ENCODE peak calls at places on chromosomes 16 and 17, in six cellular contexts. Y is K562, P is H1, T is HepG2, F is GM23338, B is GM12878. H is an unnamed sample.

GRCh38 chr16:66705790-66706505 is 9.4 kb upstream of the CMTM4 start:
- DNase-seq in P (no peak), Y (no peak), F (no peak), B (no peak), T (no peak), H (no peak)

GRCh38 chr16:19071811-19072777 is 4.7 kb downstream of the COQ7 start:
- DNase-seq in F (peak; percentile 84), T (peak; percentile 75), Y (peak; percentile 47), P (peak; percentile 85), B (no peak), H (peak; percentile 81)

GRCh38 chr17:61834610-61835009 is 28.7 kb downstream of the BRIP1 start:
- DNase-seq in P (no peak), F (no peak), T (no peak), Y (no peak), B (no peak), H (no peak)

GRCh38 chr16:31295206-31295605 is 35.4 kb downstream of the ITGAM start:
- DNase-seq in T (no peak), Y (no peak), F (no peak), P (no peak), B (no peak), H (no peak)

GRCh38 chr16:46466239-46466638 is 154.9 kb downstream of the SHCBP1 start:
- DNase-seq in F (no peak), Y (no peak), T (no peak), P (no peak), B (no peak), H (no peak)

GRCh38 chr16:14249291-14250032 is 178.3 kb downstream of the MRTFB start:
- DNase-seq in F (peak; percentile 71), T (peak; percentile 53), P (peak; percentile 71), B (peak; percentile 13), Y (peak; percentile 42), H (peak; percentile 45)

GRCh38 chr17:78038748-78039288 is 80.3 kb downstream of the TNRC6C start:
- DNase-seq in B (no peak), F (no peak), Y (no peak), P (no peak), T (no peak), H (no peak)

GRCh38 chr17:62109378-62109902 is 44.4 kb upstream of the MED13 start:
- DNase-seq in T (peak; percentile 90), F (peak; percentile 93), B (peak; percentile 77), Y (peak; percentile 88), P (peak; percentile 77), H (peak; percentile 85)

GRCh38 chr17:27082023-27082774 is 211.7 kb upstream of the WSB1 start:
- DNase-seq in F (no peak), T (no peak), P (no peak), Y (no peak), B (no peak), H (no peak)

GRCh38 chr16:24758373-24758772 is 28.9 kb downstream of the TNRC6A start:
- DNase-seq in Y (no peak), F (no peak), B (no peak), P (no peak), T (no peak), H (no peak)

GRCh38 chr16:52066951-52067350 is 480.0 kb downstream of the TOX3 start:
- DNase-seq in B (no peak), T (no peak), F (no peak), Y (no peak), P (no peak), H (no peak)

GRCh38 chr16:68074850-68075249 is 10.3 kb upstream of the NFATC3 start:
- DNase-seq in Y (no peak), T (no peak), P (no peak), F (no peak), B (peak; percentile 95), H (no peak)

DNA sequence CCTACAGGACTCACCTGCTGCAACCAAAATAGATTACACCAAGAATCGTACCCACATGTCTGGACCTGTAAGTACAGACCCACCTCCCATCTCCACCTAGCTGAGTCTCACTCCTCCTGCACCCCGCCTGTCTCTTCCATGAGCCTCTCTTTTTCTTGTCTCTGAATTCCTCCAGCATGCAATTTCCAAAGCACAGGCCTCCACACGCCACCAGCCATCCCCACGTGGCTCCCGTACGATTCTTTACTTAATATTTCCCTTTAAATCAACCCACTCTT is 1.2 kb downstream of the RPH3AL start:
- DNase-seq in B (no peak), F (no peak), T (no peak), P (no peak), Y (no peak), H (no peak)
- TF ChIP-seq CREB1 in B (no peak), F (no peak), T (no peak), P (no peak), Y (no peak), H (no peak)

GRCh38 chr16:49468611-49469322 is 95.2 kb downstream of the C16orf78 start:
- DNase-seq in F (no peak), Y (no peak), P (peak; percentile 35), T (no peak), B (no peak), H (no peak)

GRCh38 chr16:49466529-49466831 is 92.9 kb downstream of the C16orf78 start:
- DNase-seq in P (peak; percentile 19), T (no peak), F (no peak), B (no peak), Y (no peak), H (no peak)

GRCh38 chr16:49469323-49469670 is 95.7 kb downstream of the C16orf78 start:
- DNase-seq in T (no peak), Y (no peak), B (no peak), P (no peak), F (no peak), H (no peak)

GRCh38 chr16:49466881-49467280 is 93.3 kb downstream of the C16orf78 start:
- DNase-seq in T (no peak), F (no peak), Y (no peak), P (peak; percentile 26), B (no peak), H (no peak)

GRCh38 chr16:49467540-49468372 is 94.2 kb downstream of the C16orf78 start:
- DNase-seq in T (no peak), Y (no peak), F (no peak), P (no peak), B (no peak), H (no peak)
- TF ChIP-seq CREB1 in T (no peak), Y (no peak), F (no peak), P (no peak), B (no peak), H (no peak)

GRCh38 chr16:10871157-10871991 is 5.6 kb upstream of the CIITA start:
- DNase-seq in F (no peak), B (peak; percentile 86), Y (no peak), T (peak; percentile 28), P (no peak), H (no peak)
- TF ChIP-seq CREB1 in F (no peak), B (no peak), Y (no peak), T (no peak), P (no peak), H (no peak)

GRCh38 chr16:73053379-73054130 is 5.6 kb upstream of the ZFHX3 start:
- DNase-seq in P (no peak), T (peak; percentile 75), B (no peak), Y (no peak), F (peak; percentile 72), H (no peak)
- TF ChIP-seq CREB1 in P (peak; percentile 52), T (peak; percentile 94), B (no peak), Y (no peak), F (peak; percentile 86), H (no peak)

GRCh38 chr17:80491478-80492342 is 15.3 kb upstream of the NPTX1 start:
- DNase-seq in P (peak; percentile 73), Y (no peak), B (no peak), T (peak; percentile 89), F (peak; percentile 74), H (peak; percentile 60)
- TF ChIP-seq CREB1 in P (no peak), Y (no peak), B (no peak), T (no peak), F (no peak), H (no peak)